ENCODE peak calls at places on chromosomes 16 and 17, in five cellular contexts. One of them, this sample, is unnamed.

GRCh38 chr16:68370221-68370920 is 59.6 kb downstream of the PRMT7 start:
- DNase-seq in trophoblast cell: no peak
- DNase-seq in neuronal stem cell: no peak
- DNase-seq in mesenchymal stem cell: no peak
- DNase-seq in H1: no peak
- DNase-seq in this sample: no peak

GRCh38 chr17:60249517-60249826 is 99.7 kb downstream of the CA4 start:
- DNase-seq in neuronal stem cell: no peak
- DNase-seq in H1: no peak
- DNase-seq in mesenchymal stem cell: no peak
- DNase-seq in trophoblast cell: no peak
- DNase-seq in this sample: no peak

GRCh38 chr17:72394531-72394930 is 273.7 kb downstream of the SOX9 start:
- DNase-seq in mesenchymal stem cell: no peak
- DNase-seq in H1: no peak
- DNase-seq in neuronal stem cell: no peak
- DNase-seq in trophoblast cell: no peak
- DNase-seq in this sample: no peak

GRCh38 chr16:67993207-67994036 is 5.9 kb downstream of the DPEP2 start:
- DNase-seq in mesenchymal stem cell: peak
- DNase-seq in trophoblast cell: peak
- DNase-seq in H1: peak
- DNase-seq in neuronal stem cell: peak
- DNase-seq in this sample: peak

GRCh38 chr17:16281351-16281750 is 64.3 kb downstream of the PIGL start:
- DNase-seq in trophoblast cell: peak
- DNase-seq in H1: no peak
- DNase-seq in mesenchymal stem cell: peak
- DNase-seq in neuronal stem cell: no peak
- DNase-seq in this sample: no peak

GRCh38 chr17:48175692-48176450 is 68.3 kb downstream of the SNX11 start:
- DNase-seq in neuronal stem cell: no peak
- DNase-seq in H1: no peak
- DNase-seq in trophoblast cell: no peak
- DNase-seq in mesenchymal stem cell: peak
- DNase-seq in this sample: no peak

GRCh38 chr17:78378225-78379133 is at the start of gene PGS1:
- DNase-seq in neuronal stem cell: peak
- DNase-seq in trophoblast cell: peak
- DNase-seq in mesenchymal stem cell: peak
- DNase-seq in H1: peak
- DNase-seq in this sample: peak

GRCh38 chr16:80875616-80876015 is 71.2 kb upstream of the CDYL2 start:
- DNase-seq in trophoblast cell: no peak
- DNase-seq in H1: no peak
- DNase-seq in mesenchymal stem cell: no peak
- DNase-seq in neuronal stem cell: no peak
- DNase-seq in this sample: no peak

GRCh38 chr17:3557768-3558583 is at the start of gene TRPV3:
- DNase-seq in neuronal stem cell: no peak
- DNase-seq in H1: no peak
- DNase-seq in trophoblast cell: peak
- DNase-seq in mesenchymal stem cell: no peak
- DNase-seq in this sample: peak

GRCh38 chr17:69608114-69608513 is 193.6 kb downstream of the MAP2K6 start:
- DNase-seq in trophoblast cell: no peak
- DNase-seq in mesenchymal stem cell: no peak
- DNase-seq in neuronal stem cell: no peak
- DNase-seq in H1: no peak
- DNase-seq in this sample: no peak

GRCh38 chr16:75306102-75306762 is 54.8 kb upstream of the BCAR1 start:
- DNase-seq in neuronal stem cell: no peak
- DNase-seq in H1: no peak
- DNase-seq in mesenchymal stem cell: no peak
- DNase-seq in trophoblast cell: peak
- DNase-seq in this sample: no peak

GRCh38 chr17:36686123-36686669 is 84.8 kb downstream of the MRM1 start:
- DNase-seq in neuronal stem cell: no peak
- DNase-seq in mesenchymal stem cell: no peak
- DNase-seq in trophoblast cell: peak
- DNase-seq in H1: no peak
- DNase-seq in this sample: no peak
- H2BK12ac ChIP-seq in neuronal stem cell: no peak
- H2BK12ac ChIP-seq in mesenchymal stem cell: no peak
- H2BK12ac ChIP-seq in trophoblast cell: no peak
- H2BK12ac ChIP-seq in H1: peak
- H2BK12ac ChIP-seq in this sample: no peak

GRCh38 chr16:27633221-27633620 is 83.3 kb downstream of the KATNIP start:
- DNase-seq in neuronal stem cell: no peak
- DNase-seq in H1: no peak
- DNase-seq in trophoblast cell: no peak
- DNase-seq in mesenchymal stem cell: no peak
- DNase-seq in this sample: no peak
- H2BK12ac ChIP-seq in neuronal stem cell: no peak
- H2BK12ac ChIP-seq in H1: no peak
- H2BK12ac ChIP-seq in trophoblast cell: no peak
- H2BK12ac ChIP-seq in mesenchymal stem cell: no peak
- H2BK12ac ChIP-seq in this sample: no peak

GRCh38 chr17:58615768-58616659 is 75.8 kb downstream of the TEX14 start:
- DNase-seq in H1: no peak
- DNase-seq in mesenchymal stem cell: no peak
- DNase-seq in trophoblast cell: no peak
- DNase-seq in neuronal stem cell: no peak
- DNase-seq in this sample: no peak
- H2BK12ac ChIP-seq in H1: no peak
- H2BK12ac ChIP-seq in mesenchymal stem cell: no peak
- H2BK12ac ChIP-seq in trophoblast cell: no peak
- H2BK12ac ChIP-seq in neuronal stem cell: no peak
- H2BK12ac ChIP-seq in this sample: no peak

GRCh38 chr17:61338874-61339478 is 60.7 kb upstream of the TBX2 start:
- DNase-seq in trophoblast cell: no peak
- DNase-seq in mesenchymal stem cell: no peak
- DNase-seq in neuronal stem cell: no peak
- DNase-seq in H1: no peak
- DNase-seq in this sample: no peak

GRCh38 chr17:61335845-61336655 is 63.6 kb upstream of the TBX2 start:
- DNase-seq in neuronal stem cell: no peak
- DNase-seq in H1: no peak
- DNase-seq in mesenchymal stem cell: no peak
- DNase-seq in trophoblast cell: no peak
- DNase-seq in this sample: no peak

GRCh38 chr17:61337247-61337812 is 62.3 kb upstream of the TBX2 start:
- DNase-seq in mesenchymal stem cell: peak
- DNase-seq in trophoblast cell: no peak
- DNase-seq in H1: no peak
- DNase-seq in neuronal stem cell: no peak
- DNase-seq in this sample: peak

GRCh38 chr17:61338000-61338864 is 61.4 kb upstream of the TBX2 start:
- DNase-seq in mesenchymal stem cell: peak
- DNase-seq in trophoblast cell: peak
- DNase-seq in neuronal stem cell: no peak
- DNase-seq in H1: no peak
- DNase-seq in this sample: no peak

GRCh38 chr17:61340431-61340830 is 59.2 kb upstream of the TBX2 start:
- DNase-seq in neuronal stem cell: no peak
- DNase-seq in mesenchymal stem cell: no peak
- DNase-seq in trophoblast cell: no peak
- DNase-seq in H1: no peak
- DNase-seq in this sample: no peak
- H2BK12ac ChIP-seq in neuronal stem cell: no peak
- H2BK12ac ChIP-seq in mesenchymal stem cell: no peak
- H2BK12ac ChIP-seq in trophoblast cell: no peak
- H2BK12ac ChIP-seq in H1: no peak
- H2BK12ac ChIP-seq in this sample: no peak

DNA sequence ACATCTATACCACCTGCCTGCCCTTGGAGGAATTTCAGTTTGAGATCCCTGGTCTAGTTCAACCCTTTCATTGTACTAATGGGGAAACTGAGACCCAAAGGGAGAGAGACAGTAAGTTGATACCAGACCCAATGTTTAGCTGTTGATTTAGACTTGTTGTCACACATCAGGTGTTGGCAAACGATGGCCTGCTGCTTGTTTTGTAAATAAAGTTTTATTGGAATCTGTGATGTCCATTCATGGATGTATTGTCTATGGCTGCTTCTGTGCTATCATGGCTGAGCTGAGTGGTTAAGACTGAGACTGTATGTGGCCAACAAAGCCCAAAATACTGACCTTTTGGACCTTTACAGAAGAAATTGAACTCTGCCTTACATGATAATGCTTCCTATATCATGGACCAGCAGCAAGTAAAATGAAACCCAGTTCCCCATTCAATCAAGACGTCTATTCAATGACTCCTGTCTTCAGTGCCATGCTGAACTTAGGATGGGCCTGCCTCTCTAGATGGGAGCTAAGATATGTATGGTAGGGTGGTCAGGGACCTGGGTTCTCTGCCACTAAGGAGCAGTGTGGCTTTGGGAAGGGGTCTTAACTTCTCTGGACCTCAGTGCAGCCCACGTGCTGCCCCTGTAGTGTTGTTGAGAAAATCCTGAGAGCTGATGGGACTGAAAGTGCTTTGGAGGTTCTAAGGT is 111.0 kb downstream of the IRX5 start:
- DNase-seq in mesenchymal stem cell: no peak
- DNase-seq in H1: no peak
- DNase-seq in neuronal stem cell: no peak
- DNase-seq in trophoblast cell: no peak
- DNase-seq in this sample: no peak
- H2BK12ac ChIP-seq in mesenchymal stem cell: no peak
- H2BK12ac ChIP-seq in H1: no peak
- H2BK12ac ChIP-seq in neuronal stem cell: no peak
- H2BK12ac ChIP-seq in trophoblast cell: no peak
- H2BK12ac ChIP-seq in this sample: no peak

GRCh38 chr17:31789707-31790505 is 69.1 kb downstream of the COPRS start:
- DNase-seq in H1: no peak
- DNase-seq in neuronal stem cell: no peak
- DNase-seq in trophoblast cell: no peak
- DNase-seq in mesenchymal stem cell: no peak
- DNase-seq in this sample: no peak

GRCh38 chr17:31788956-31789355 is 70.1 kb downstream of the COPRS start:
- DNase-seq in trophoblast cell: no peak
- DNase-seq in neuronal stem cell: no peak
- DNase-seq in H1: no peak
- DNase-seq in mesenchymal stem cell: no peak
- DNase-seq in this sample: no peak

GRCh38 chr17:31788571-31788946 is 70.5 kb downstream of the COPRS start:
- DNase-seq in neuronal stem cell: no peak
- DNase-seq in H1: no peak
- DNase-seq in mesenchymal stem cell: no peak
- DNase-seq in trophoblast cell: no peak
- DNase-seq in this sample: no peak

GRCh38 chr17:31787082-31787481 is 72.0 kb downstream of the COPRS start:
- DNase-seq in mesenchymal stem cell: no peak
- DNase-seq in trophoblast cell: no peak
- DNase-seq in H1: no peak
- DNase-seq in neuronal stem cell: no peak
- DNase-seq in this sample: no peak

DNA sequence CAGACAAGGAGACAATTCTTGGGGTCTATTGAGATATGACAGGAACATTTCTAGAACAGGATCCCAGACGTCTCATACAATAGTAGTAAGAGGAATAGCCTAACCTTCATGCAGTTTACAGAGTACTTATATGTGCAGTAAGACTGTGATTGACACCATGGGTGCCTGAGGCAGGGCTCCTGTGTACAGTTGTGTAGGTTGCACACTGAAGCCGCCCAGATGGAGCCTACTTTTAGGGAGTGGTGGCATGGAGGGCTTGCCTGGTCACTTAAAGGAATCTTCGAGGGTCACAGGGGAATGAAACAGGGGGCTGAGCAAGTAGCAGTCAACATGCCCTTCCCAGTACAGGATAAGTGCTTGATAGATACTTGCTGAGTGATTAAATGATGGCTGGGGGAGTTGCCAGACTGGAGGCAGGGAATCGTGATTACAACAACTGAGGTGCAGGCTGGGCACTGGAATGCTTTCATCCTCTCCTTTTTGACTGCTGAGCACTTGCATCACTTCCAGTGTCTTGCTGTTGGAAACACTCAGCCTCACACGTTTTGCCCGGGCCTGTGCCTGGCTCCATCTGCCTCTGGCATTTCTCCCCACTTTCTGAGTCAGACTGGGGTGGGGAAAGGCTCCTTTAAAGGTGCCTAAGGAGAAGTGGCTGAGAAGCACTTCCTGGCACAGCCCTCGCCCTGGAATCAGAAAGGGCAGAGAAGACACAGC is 71.0 kb downstream of the COPRS start:
- DNase-seq in neuronal stem cell: no peak
- DNase-seq in mesenchymal stem cell: peak
- DNase-seq in trophoblast cell: no peak
- DNase-seq in H1: no peak
- DNase-seq in this sample: no peak
- H2BK12ac ChIP-seq in neuronal stem cell: no peak
- H2BK12ac ChIP-seq in mesenchymal stem cell: no peak
- H2BK12ac ChIP-seq in trophoblast cell: no peak
- H2BK12ac ChIP-seq in H1: no peak
- H2BK12ac ChIP-seq in this sample: no peak

This sample was measured in H9.